ENCODE peak calls at places on chromosomes 12 and 14, in four cellular contexts. U is substantia nigra, Y is esophagus squamous epithelium, G is lung. O is an unnamed sample.

GRCh38 chr12:77686760-77687159 is 143.9 kb upstream of the NAV3 start:
- DNase-seq in Y (no peak), G (no peak), U (no peak), O (peak; percentile 28)

GRCh38 chr12:20492251-20492728 is 124.0 kb downstream of the PDE3A start:
- DNase-seq in U (no peak), G (no peak), Y (no peak), O (peak; percentile 95)

GRCh38 chr12:115109863-115110262 is 425.9 kb upstream of the TBX3 start:
- DNase-seq in G (no peak), U (no peak), Y (no peak), O (no peak)

GRCh38 chr14:32023540-32023939 is 53.6 kb upstream of the ARHGAP5 start:
- DNase-seq in G (no peak), U (no peak), Y (no peak), O (no peak)

GRCh38 chr12:70271025-70271424 is 27.8 kb downstream of the CNOT2 start:
- DNase-seq in U (no peak), G (no peak), Y (no peak), O (no peak)

GRCh38 chr12:130351331-130351730 is 13.6 kb downstream of the PIWIL1 start:
- DNase-seq in G (no peak), Y (no peak), U (no peak), O (no peak)

GRCh38 chr14:106872619-106873446 is 1346.5 kb downstream of the TMEM121 start:
- DNase-seq in Y (no peak), G (peak; percentile 84), U (no peak), O (peak; percentile 6)

GRCh38 chr14:33855672-33856071 is 95.2 kb downstream of the EGLN3 start:
- DNase-seq in Y (no peak), G (no peak), U (no peak), O (no peak)

GRCh38 chr14:74905595-74906142 is 17.4 kb downstream of the RPS6KL1 start:
- DNase-seq in Y (no peak), U (peak; percentile 75), G (peak; percentile 74), O (no peak)

GRCh38 chr12:110689002-110689600 is at the start of gene HVCN1:
- DNase-seq in Y (no peak), G (peak; percentile 40), U (peak; percentile 16), O (no peak)

GRCh38 chr14:36241183-36241582 is 64.7 kb upstream of the PTCSC3 start:
- DNase-seq in Y (no peak), U (no peak), G (no peak), O (no peak)

GRCh38 chr12:79358716-79359341 is 331.9 kb downstream of the PAWR start:
- DNase-seq in Y (no peak), U (no peak), G (no peak), O (no peak)

GRCh38 chr14:69887740-69888657 is 8.8 kb downstream of the SMOC1 start:
- DNase-seq in U (no peak), G (no peak), Y (no peak), O (peak; percentile 16)

GRCh38 chr12:94145231-94145979 is 3.0 kb upstream of the PLXNC1 start:
- DNase-seq in Y (no peak), U (no peak), G (no peak), O (peak; percentile 14)

GRCh38 chr14:53391631-53392030 is 238.5 kb upstream of the DDHD1 start:
- DNase-seq in U (no peak), Y (no peak), G (no peak), O (peak; percentile 75)

GRCh38 chr14:76525106-76525825 is 149.3 kb downstream of the ESRRB start:
- DNase-seq in G (no peak), Y (no peak), U (no peak), O (no peak)

GRCh38 chr12:114777052-114777451 is 93.1 kb upstream of the TBX3 start:
- DNase-seq in Y (no peak), G (no peak), U (no peak), O (no peak)

GRCh38 chr14:50719911-50720759 is 52.0 kb upstream of the SAV1 start:
- DNase-seq in G (no peak), U (no peak), Y (no peak), O (no peak)

GRCh38 chr12:107515446-107515958 is 170.1 kb upstream of the PWP1 start:
- DNase-seq in G (peak; percentile 57), Y (no peak), U (no peak), O (peak; percentile 95)

GRCh38 chr12:55965941-55966407 is at the start of gene PMEL:
- DNase-seq in U (no peak), G (no peak), Y (no peak), O (no peak)

GRCh38 chr12:49264466-49264872 is 413 bp upstream of the TUBA1C start:
- DNase-seq in Y (no peak), U (no peak), G (no peak), O (no peak)

GRCh38 chr14:73188501-73188903 is 48.8 kb upstream of the PAPLN start:
- DNase-seq in U (no peak), G (no peak), Y (no peak), O (peak; percentile 63)

GRCh38 chr14:52179151-52179790 is 88.2 kb upstream of the PTGDR start:
- DNase-seq in G (no peak), U (no peak), Y (no peak), O (no peak)

GRCh38 chr14:89167705-89168104 is 249.3 kb downstream of the FOXN3 start:
- DNase-seq in Y (no peak), G (no peak), U (no peak), O (no peak)

GRCh38 chr14:99579077-99579836 is 24.8 kb downstream of the CCDC85C start:
- DNase-seq in U (no peak), Y (no peak), G (peak; percentile 81), O (no peak)

GRCh38 chr14:91009501-91010152 is 50.8 kb downstream of the RPS6KA5 start:
- DNase-seq in G (no peak), Y (no peak), U (no peak), O (no peak)

GRCh38 chr12:113749433-113749815 is 216.7 kb downstream of the RBM19 start:
- DNase-seq in U (no peak), G (no peak), Y (no peak), O (no peak)

GRCh38 chr12:71216725-71217579 is 59.2 kb upstream of the TSPAN8 start:
- DNase-seq in G (no peak), U (no peak), Y (no peak), O (peak; percentile 2)

GRCh38 chr14:64337901-64338615 is 43.9 kb upstream of the ESR2 start:
- DNase-seq in Y (no peak), G (no peak), U (peak; percentile 55), O (peak; percentile 42)

GRCh38 chr12:65891987-65892481 is 67.8 kb downstream of the HMGA2 start:
- DNase-seq in G (peak; percentile 76), Y (no peak), U (no peak), O (peak; percentile 97)

GRCh38 chr12:56808954-56809353 is 45.8 kb downstream of the HSD17B6 start:
- DNase-seq in U (no peak), Y (no peak), G (no peak), O (no peak)

GRCh38 chr12:30794591-30795409 is 40.0 kb upstream of the CAPRIN2 start:
- DNase-seq in G (no peak), Y (no peak), U (no peak), O (peak; percentile 95)

GRCh38 chr12:9118161-9118560 is 2.4 kb upstream of the A2M start:
- DNase-seq in U (no peak), Y (no peak), G (no peak), O (no peak)

GRCh38 chr12:9124346-9125031 is 8.8 kb upstream of the A2M start:
- DNase-seq in G (no peak), U (no peak), Y (no peak), O (no peak)

GRCh38 chr12:9122166-9122609 is 6.5 kb upstream of the A2M start:
- DNase-seq in G (no peak), Y (no peak), U (no peak), O (no peak)

GRCh38 chr12:9123741-9124140 is 8.0 kb upstream of the A2M start:
- DNase-seq in G (no peak), U (no peak), Y (no peak), O (no peak)

DNA sequence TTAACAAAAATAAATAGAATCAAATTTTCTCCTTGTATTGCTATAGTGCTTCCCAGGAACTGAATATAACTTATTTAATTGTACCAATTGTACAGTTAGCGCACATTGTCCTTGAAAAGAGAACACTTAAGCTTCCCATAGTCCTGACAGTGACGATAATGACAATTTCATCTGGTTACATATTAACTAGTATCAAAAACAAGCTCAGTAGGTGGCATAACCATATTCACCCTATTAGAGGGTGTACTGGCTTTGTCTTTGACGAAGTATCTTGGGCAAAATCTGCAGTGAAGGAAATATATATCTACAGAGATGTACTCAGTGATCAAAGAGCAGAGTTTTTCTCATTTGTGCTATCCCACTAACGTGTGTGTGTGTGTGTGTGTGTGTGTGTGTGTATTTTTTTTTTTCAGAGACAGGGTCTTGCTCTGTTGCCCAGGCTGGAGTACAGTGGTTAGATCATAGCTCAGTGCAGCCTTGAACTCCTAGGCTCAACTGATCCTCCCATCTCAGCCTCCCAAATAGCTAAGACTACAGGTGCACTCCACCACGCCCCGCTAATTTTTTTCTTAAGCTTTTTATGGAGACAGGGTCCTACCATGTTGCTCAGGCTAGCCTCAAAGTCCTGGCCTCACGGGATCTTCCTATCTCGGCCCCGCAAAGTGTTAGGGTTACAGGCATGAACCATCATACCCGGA is 4.9 kb upstream of the A2M start:
- DNase-seq in Y (no peak), G (no peak), U (no peak), O (no peak)
- H3K27ac ChIP-seq in Y (peak overlapping the region; percentile 86), G (no peak overlapping the region), U (no peak overlapping the region), O (no peak overlapping the region)

DNA sequence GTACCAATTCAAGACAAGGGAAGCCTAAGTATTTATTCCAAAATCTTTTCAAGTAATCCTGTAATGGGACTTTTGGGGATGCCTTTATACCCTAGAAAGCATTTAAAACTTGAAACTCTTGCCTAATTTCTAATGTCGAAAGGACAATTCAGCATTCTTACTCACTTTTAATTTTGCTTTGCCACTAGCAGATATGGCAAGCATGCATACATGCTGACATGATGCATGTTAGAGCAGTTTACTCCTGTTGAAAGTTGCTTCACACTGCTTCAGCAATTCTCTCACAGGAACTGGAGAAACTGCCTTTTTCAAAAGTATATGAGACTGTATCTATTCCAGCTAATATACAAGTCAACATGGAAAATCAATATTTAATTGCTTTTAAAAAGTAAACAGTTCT is 79.9 kb downstream of the TAOK3 start:
- DNase-seq in Y (no peak), U (no peak), G (no peak), O (no peak)
- H3K27ac ChIP-seq in Y (no peak overlapping the region), U (no peak overlapping the region), G (no peak overlapping the region), O (no peak overlapping the region)

GRCh38 chr14:104544362-104544761 is 35.2 kb upstream of the C14orf180 start:
- DNase-seq in Y (no peak), G (no peak), U (no peak), O (no peak)
- H3K27ac ChIP-seq in Y (no peak overlapping the region), G (no peak overlapping the region), U (no peak overlapping the region), O (no peak overlapping the region)

GRCh38 chr12:43112101-43112661 is 439.8 kb downstream of the ADAMTS20 start:
- DNase-seq in Y (no peak), G (no peak), U (no peak), O (peak; percentile 7)

GRCh38 chr12:43113153-43113552 is 438.9 kb downstream of the ADAMTS20 start:
- DNase-seq in U (no peak), Y (no peak), G (no peak), O (no peak)

GRCh38 chr12:43114316-43114715 is 437.7 kb downstream of the ADAMTS20 start:
- DNase-seq in G (no peak), Y (no peak), U (no peak), O (no peak)

GRCh38 chr12:43115441-43116160 is 436.4 kb downstream of the ADAMTS20 start:
- DNase-seq in G (no peak), U (no peak), Y (no peak), O (no peak)

DNA sequence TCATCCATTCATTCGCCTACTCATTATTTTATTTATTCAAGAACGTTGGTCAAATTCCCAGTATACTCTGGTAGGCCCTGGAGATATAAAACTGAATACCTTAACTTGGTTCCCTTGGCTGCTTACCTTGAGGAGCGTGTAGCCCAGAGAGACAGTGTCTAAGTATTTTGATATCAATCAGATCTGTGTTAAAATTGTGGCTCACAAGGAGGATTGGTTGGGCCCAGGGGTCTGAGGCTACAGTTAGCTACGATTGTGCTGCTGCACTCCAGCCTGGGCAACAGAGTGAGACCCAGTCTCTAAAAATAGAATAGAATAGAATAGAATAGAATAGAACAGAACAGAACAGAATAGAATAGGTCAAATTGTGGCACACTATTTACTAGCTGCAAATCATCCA is 438.4 kb downstream of the ADAMTS20 start:
- DNase-seq in U (no peak), Y (no peak), G (no peak), O (no peak)
- H3K27ac ChIP-seq in U (no peak overlapping the region), Y (no peak overlapping the region), G (no peak overlapping the region), O (no peak overlapping the region)